ENCODE peak calls at places on chromosomes 13 and 19, in four cellular contexts. Z is fibroblast of lung, R is transverse colon, B is IMR-90. A is an unnamed sample.

GRCh38 chr19:30103981-30104380 is 161.9 kb downstream of the URI1 start:
- DNase-seq in Z (no peak), R (no peak), B (no peak), A (no peak)

GRCh38 chr13:61294467-61295186 is 121.0 kb downstream of the PCDH20 start:
- DNase-seq in Z (no peak), R (no peak), B (no peak), A (no peak)

GRCh38 chr19:30088567-30088966 is 146.5 kb downstream of the URI1 start:
- DNase-seq in Z (no peak), R (no peak), B (no peak), A (no peak)

GRCh38 chr19:18848860-18849661 is 17.3 kb downstream of the UPF1 start:
- DNase-seq in Z (peak; percentile 67), R (peak; percentile 49), B (peak; percentile 40), A (no peak)

GRCh38 chr13:36130542-36131214 is 504 bp downstream of the DCLK1 start:
- DNase-seq in Z (no peak), R (no peak), B (no peak), A (no peak)

GRCh38 chr13:39496487-39496998 is 106.5 kb downstream of the LHFPL6 start:
- DNase-seq in Z (no peak), R (no peak), B (no peak), A (no peak)

GRCh38 chr13:36341718-36342117 is 4.5 kb downstream of the SPART start:
- DNase-seq in Z (peak; percentile 33), R (no peak), B (peak; percentile 51), A (no peak)

GRCh38 chr13:78147905-78148304 is 229.3 kb upstream of the EDNRB start:
- DNase-seq in Z (peak; percentile 59), R (no peak), B (peak; percentile 84), A (no peak)

GRCh38 chr13:98761126-98761978 is 8.9 kb upstream of the SLC15A1 start:
- DNase-seq in Z (peak; percentile 85), R (no peak), B (peak; percentile 74), A (peak; percentile 53)

GRCh38 chr13:93227280-93227905 is 786 bp downstream of the GPC6 start:
- DNase-seq in Z (peak; percentile 67), R (peak; percentile 11), B (peak; percentile 52), A (no peak)
- TF ChIP-seq CTCF in Z (no peak), R (no peak), B (no peak), A (no peak)

DNA sequence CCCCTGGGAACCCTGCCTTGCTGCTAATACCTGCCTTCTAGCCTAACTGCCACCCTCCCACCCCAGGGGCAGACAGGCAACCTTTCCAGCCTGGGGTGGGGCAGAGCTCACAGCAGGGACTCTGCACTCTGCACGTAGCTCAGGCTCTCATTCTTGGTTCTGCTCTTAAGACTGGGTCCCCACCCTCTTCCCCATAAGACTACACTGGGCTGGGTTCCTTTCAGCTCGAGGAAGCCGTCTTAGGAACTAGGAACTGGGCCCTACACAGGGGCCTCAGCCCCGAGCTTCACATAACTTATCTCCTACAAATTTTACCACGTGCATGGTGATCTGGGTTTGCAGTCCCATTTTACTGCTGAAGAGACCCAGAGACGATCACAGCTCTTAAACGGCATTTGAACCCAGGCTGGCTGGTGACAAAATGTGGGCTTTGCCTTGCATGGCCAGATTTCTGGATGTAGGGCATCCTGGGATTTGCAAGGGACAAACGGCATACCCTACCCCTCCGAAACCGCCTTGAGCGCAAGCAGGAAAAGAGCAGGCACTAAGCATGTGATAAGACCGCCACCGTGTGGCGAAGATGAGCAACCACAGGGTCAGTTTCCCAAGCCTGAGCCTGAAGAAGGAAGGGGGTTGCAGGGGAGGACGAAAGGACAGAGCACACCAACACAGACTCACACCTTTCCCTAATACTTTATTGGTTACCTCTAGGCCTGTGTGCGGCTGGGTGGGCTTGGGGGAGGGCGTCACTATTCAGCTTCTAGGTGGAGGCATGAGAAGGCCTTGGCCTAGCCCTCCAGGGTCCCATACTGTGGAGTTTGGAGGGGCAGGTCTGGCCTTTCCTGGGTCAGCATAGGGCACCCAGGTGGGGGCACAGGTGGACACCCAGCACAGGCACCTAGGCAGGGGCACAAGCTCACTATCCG is 5.1 kb downstream of the JUNB start:
- DNase-seq in Z (peak; percentile 82), R (peak; percentile 85), B (peak; percentile 81), A (peak; percentile 67)
- TF ChIP-seq CTCF in Z (peak; percentile 98), R (peak; percentile 99), B (peak; percentile 98), A (peak; percentile 98)

GRCh38 chr13:80251403-80251802 is 89.5 kb downstream of the SPRY2 start:
- DNase-seq in Z (peak; percentile 52), R (no peak), B (peak; percentile 60), A (no peak)
- TF ChIP-seq CTCF in Z (no peak), R (no peak), B (no peak), A (no peak)

GRCh38 chr13:86710013-86710412 is 910.8 kb upstream of the SLITRK6 start:
- DNase-seq in Z (no peak), R (no peak), B (no peak), A (peak; percentile 8)
- TF ChIP-seq CTCF in Z (no peak), R (no peak), B (no peak), A (no peak)

GRCh38 chr13:44870456-44870929 is 118.8 kb downstream of the NUFIP1 start:
- DNase-seq in Z (no peak), R (peak; percentile 68), B (no peak), A (no peak)
- TF ChIP-seq CTCF in Z (no peak), R (peak; percentile 10), B (no peak), A (no peak)

GRCh38 chr19:42401365-42402303 is 11.5 kb upstream of the CNFN start:
- DNase-seq in Z (peak; percentile 81), R (peak; percentile 83), B (peak; percentile 73), A (peak; percentile 80)
- TF ChIP-seq CTCF in Z (peak; percentile 80), R (peak; percentile 83), B (peak; percentile 79), A (peak; percentile 79)

GRCh38 chr19:24029941-24030636 is 56.9 kb upstream of the ZNF254 start:
- DNase-seq in Z (no peak), R (no peak), B (no peak), A (no peak)

GRCh38 chr19:24032651-24033050 is 54.3 kb upstream of the ZNF254 start:
- DNase-seq in Z (no peak), R (no peak), B (no peak), A (no peak)

GRCh38 chr19:24033962-24034342 is 53.0 kb upstream of the ZNF254 start:
- DNase-seq in Z (peak; percentile 68), R (peak; percentile 62), B (peak; percentile 71), A (peak; percentile 48)

GRCh38 chr19:24033308-24033961 is 53.6 kb upstream of the ZNF254 start:
- DNase-seq in Z (peak; percentile 91), R (peak; percentile 88), B (peak; percentile 91), A (peak; percentile 94)
- TF ChIP-seq CTCF in Z (no peak), R (no peak), B (peak; percentile 18), A (peak; percentile 14)

DNA sequence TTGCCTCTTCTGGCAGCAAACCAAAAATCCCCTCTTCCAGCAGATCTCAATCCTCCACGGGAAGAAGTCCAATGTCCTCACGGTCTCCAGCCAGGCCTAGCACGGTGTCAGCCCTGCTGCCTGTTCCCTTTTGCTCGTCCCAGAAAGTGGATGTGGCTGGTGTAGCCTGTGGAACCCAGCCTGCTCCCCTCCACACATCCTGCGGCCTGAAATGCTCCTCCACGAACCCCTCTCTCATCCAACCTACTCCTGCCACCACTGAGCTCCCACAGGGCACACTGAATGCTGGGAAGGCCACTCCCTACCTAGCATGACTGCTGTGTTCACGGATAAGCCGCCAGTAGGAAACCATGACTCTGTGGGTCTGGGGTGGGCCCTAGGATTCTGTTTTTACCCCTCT is 3.0 kb downstream of the MBOAT7 start:
- DNase-seq in Z (no peak), R (no peak), B (no peak), A (no peak)
- TF ChIP-seq CTCF in Z (no peak), R (no peak), B (no peak), A (no peak)

GRCh38 chr19:56837492-56837891 is 3.0 kb downstream of the PEG3 start:
- DNase-seq in Z (peak; percentile 67), R (peak; percentile 22), B (no peak), A (no peak)
- TF ChIP-seq CTCF in Z (no peak), R (no peak), B (no peak), A (no peak)